ENCODE peak calls at places on chromosomes 2 and 18, in seven cellular contexts. C is fibroblast of lung, Q is HepG2, E is ovary, K is dorsolateral prefrontal cortex, M is cardiac muscle cell, I is endodermal cell. W is an unnamed sample.

GRCh38 chr2:218429951-218430692 is 11.2 kb downstream of the VIL1 start:
- DNase-seq in C (no peak), Q (no peak), E (no peak), K (no peak), M (no peak), I (no peak), W (no peak)

GRCh38 chr2:226066391-226066790 is 666.9 kb downstream of the NYAP2 start:
- DNase-seq in C (no peak), Q (no peak), E (peak; percentile 16), K (no peak), M (no peak), I (no peak), W (no peak)

GRCh38 chr2:232937278-232937906 is 67.3 kb downstream of the SNORC start:
- DNase-seq in C (peak; percentile 49), Q (peak; percentile 68), E (no peak), K (no peak), M (no peak), I (no peak), W (no peak)

GRCh38 chr2:229342376-229342775 is 71.3 kb upstream of the PID1 start:
- DNase-seq in C (peak; percentile 35), Q (peak; percentile 4), E (peak; percentile 57), K (no peak), M (peak; percentile 35), I (peak; percentile 94), W (no peak)

GRCh38 chr2:158618859-158619490 is 162.2 kb downstream of the PKP4 start:
- DNase-seq in C (no peak), Q (peak; percentile 32), E (no peak), K (no peak), M (no peak), I (no peak), W (no peak)

GRCh38 chr2:30454571-30454970 is 7.5 kb downstream of the LCLAT1 start:
- DNase-seq in C (peak; percentile 32), Q (no peak), E (no peak), K (no peak), M (no peak), I (no peak), W (no peak)

GRCh38 chr2:235053649-235054048 is 101.8 kb downstream of the SH3BP4 start:
- DNase-seq in C (no peak), Q (no peak), E (no peak), K (peak; percentile 21), M (no peak), I (peak; percentile 32), W (no peak)

GRCh38 chr2:128026422-128027277 is 1.2 kb downstream of the SAP130 start:
- DNase-seq in C (peak; percentile 28), Q (no peak), E (no peak), K (peak; percentile 28), M (peak; percentile 10), I (no peak), W (no peak)

GRCh38 chr2:31297751-31298150 is 63.8 kb downstream of the EHD3 start:
- DNase-seq in C (no peak), Q (no peak), E (no peak), K (no peak), M (no peak), I (peak; percentile 45), W (no peak)

GRCh38 chr2:187594801-187595200 is 40.6 kb upstream of the TFPI start:
- DNase-seq in C (peak; percentile 65), Q (no peak), E (no peak), K (no peak), M (no peak), I (no peak), W (no peak)

GRCh38 chr2:1742680-1743395 is 1.5 kb downstream of the PXDN start:
- DNase-seq in C (peak; percentile 91), Q (no peak), E (peak; percentile 84), K (peak; percentile 46), M (peak; percentile 80), I (peak; percentile 90), W (no peak)

GRCh38 chr18:43661570-43661969 is 384.3 kb upstream of the SYT4 start:
- DNase-seq in C (peak; percentile 82), Q (peak; percentile 1), E (no peak), K (no peak), M (peak; percentile 35), I (peak; percentile 62), W (no peak)

GRCh38 chr18:79559121-79559835 is 120.3 kb upstream of the CTDP1 start:
- DNase-seq in C (no peak), Q (no peak), E (no peak), K (no peak), M (no peak), I (peak; percentile 21), W (no peak)

GRCh38 chr2:112794131-112794733 is 9.9 kb upstream of the IL1A start:
- DNase-seq in C (peak; percentile 97), Q (peak; percentile 34), E (no peak), K (no peak), M (no peak), I (no peak), W (no peak)

GRCh38 chr2:3470166-3470651 is 49.1 kb downstream of the ADI1 start:
- DNase-seq in C (peak; percentile 98), Q (no peak), E (peak; percentile 95), K (no peak), M (no peak), I (no peak), W (no peak)

GRCh38 chr18:45370190-45371010 is 244.9 kb upstream of the SLC14A2 start:
- DNase-seq in C (peak; percentile 18), Q (no peak), E (no peak), K (no peak), M (no peak), I (peak; percentile 57), W (no peak)

DNA sequence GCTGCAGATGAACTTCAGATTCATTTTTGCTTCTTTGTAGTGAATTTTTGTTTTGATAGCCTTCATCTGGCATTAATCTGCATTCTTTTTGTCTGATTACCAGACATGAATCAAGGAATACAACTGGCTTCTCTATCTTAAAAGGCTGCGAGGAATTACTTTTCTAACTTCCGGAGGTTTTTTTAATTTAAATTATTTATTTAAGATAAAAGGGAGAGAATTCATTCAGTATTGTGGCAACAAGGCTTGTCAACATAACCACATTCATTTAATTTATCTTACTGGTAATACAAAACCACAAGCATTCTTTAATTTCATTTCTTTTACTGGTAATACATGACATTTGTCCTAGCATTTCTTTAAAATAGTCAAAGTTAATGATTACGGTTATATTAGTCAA is 36.0 kb downstream of the CSRNP3 start:
- DNase-seq in C (no peak), Q (no peak), E (no peak), K (no peak), M (no peak), I (no peak), W (no peak)
- TF ChIP-seq CTCF in C (no peak), Q (no peak), E (no peak), K (no peak), M (no peak), I (no peak), W (no peak)

GRCh38 chr2:223532712-223533111 is 69.4 kb downstream of the SCG2 start:
- DNase-seq in C (no peak), Q (no peak), E (no peak), K (no peak), M (no peak), I (no peak), W (no peak)

GRCh38 chr2:223538920-223539440 is 63.2 kb downstream of the SCG2 start:
- DNase-seq in C (peak; percentile 49), Q (no peak), E (no peak), K (peak; percentile 30), M (peak; percentile 73), I (no peak), W (no peak)

GRCh38 chr2:223536546-223536945 is 65.6 kb downstream of the SCG2 start:
- DNase-seq in C (peak; percentile 18), Q (no peak), E (no peak), K (no peak), M (no peak), I (no peak), W (no peak)

GRCh38 chr2:223537100-223537499 is 65.1 kb downstream of the SCG2 start:
- DNase-seq in C (peak; percentile 40), Q (no peak), E (no peak), K (no peak), M (no peak), I (no peak), W (no peak)

DNA sequence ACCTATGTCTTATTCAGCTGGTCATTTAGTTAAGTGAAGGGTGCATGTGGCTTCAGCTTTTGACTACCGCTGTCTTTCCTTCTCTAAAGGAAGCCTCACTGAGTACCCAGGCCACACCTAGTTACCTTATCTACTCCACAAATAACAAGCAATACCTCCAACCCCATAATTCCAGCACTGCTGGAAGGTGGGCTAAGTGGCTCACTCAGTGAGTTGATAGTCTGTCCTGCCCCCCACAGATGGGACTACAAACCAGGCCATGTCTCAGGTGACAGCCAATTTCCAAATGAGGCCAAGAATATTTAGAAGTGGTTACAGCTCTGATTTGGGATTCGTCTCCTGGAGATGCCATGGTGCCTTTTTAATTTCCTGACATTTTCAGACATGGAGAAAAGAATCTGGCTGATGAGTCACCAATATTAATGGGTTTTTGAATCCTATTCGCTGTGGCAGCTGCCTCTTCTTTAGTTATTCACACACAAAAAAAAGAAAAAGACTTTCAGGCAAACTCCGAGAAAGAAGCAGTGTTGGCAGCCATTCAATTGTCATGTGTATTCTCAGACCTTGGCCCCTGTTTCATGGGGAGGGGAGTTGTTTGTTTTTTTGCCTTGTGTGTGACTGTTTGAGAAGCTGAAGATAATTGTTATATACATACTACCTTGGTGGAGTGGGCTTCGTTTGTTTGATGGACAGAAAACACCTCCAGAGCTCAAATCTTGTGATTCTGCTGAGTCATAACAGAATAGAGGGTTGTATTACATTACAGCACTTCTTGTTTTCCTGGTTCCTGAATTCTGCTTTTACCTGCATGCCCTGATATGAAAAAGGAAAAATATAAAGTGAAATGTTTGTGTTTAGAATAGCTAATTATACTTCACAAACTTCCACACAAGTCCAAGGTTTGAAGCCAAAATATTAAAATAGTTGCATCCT is 64.2 kb downstream of the SCG2 start:
- DNase-seq in C (peak; percentile 64), Q (peak; percentile 42), E (no peak), K (no peak), M (peak; percentile 23), I (peak; percentile 52), W (no peak)
- H3K27ac ChIP-seq in C (no peak overlapping the region), Q (no peak overlapping the region), E (no peak overlapping the region), K (no peak overlapping the region), M (peak overlapping the region; percentile 84), I (peak overlapping the region; percentile 49), W (no peak overlapping the region)

GRCh38 chr2:176080540-176081355 is 3.0 kb downstream of the EVX2 start:
- DNase-seq in C (no peak), Q (no peak), E (no peak), K (no peak), M (no peak), I (peak; percentile 75), W (no peak)
- H3K27me3 ChIP-seq in C (peaks cover 82% of the 10 kb centered on the region), Q (peaks cover 4% of the 10 kb centered on the region), E (peaks cover 20% of the 10 kb centered on the region), K (peaks cover 97% of the 10 kb centered on the region), M (peaks cover 100% of the 10 kb centered on the region), I (peaks cover 97% of the 10 kb centered on the region), W (peaks cover 92% of the 10 kb centered on the region)

GRCh38 chr2:119429225-119430000 is 2.2 kb upstream of the TMEM37 start:
- DNase-seq in C (peak; percentile 42), Q (no peak), E (no peak), K (no peak), M (no peak), I (no peak), W (no peak)

GRCh38 chr2:119430023-119430498 is 1.6 kb upstream of the TMEM37 start:
- DNase-seq in C (no peak), Q (no peak), E (no peak), K (no peak), M (no peak), I (no peak), W (no peak)

GRCh38 chr2:119432882-119433522 is 1.3 kb downstream of the TMEM37 start:
- DNase-seq in C (no peak), Q (no peak), E (no peak), K (no peak), M (no peak), I (no peak), W (no peak)

GRCh38 chr2:119431976-119432881 is 575 bp downstream of the TMEM37 start:
- DNase-seq in C (peak; percentile 51), Q (no peak), E (peak; percentile 44), K (no peak), M (no peak), I (no peak), W (no peak)

GRCh38 chr2:119431155-119431975 is at the start of gene TMEM37:
- DNase-seq in C (peak; percentile 76), Q (peak; percentile 79), E (peak; percentile 83), K (no peak), M (peak; percentile 91), I (peak; percentile 94), W (no peak)
- TF ChIP-seq CTCF in C (no peak), Q (peak; percentile 2), E (no peak), K (no peak), M (no peak), I (no peak), W (no peak)